ENCODE peak calls at places on chromosomes 2 and 18, in four cellular contexts. One of them, this sample, is unnamed.

GRCh38 chr2:117523267-117523666 is 291.2 kb upstream of the DDX18 start:
- DNase-seq in IMR-90: no peak
- DNase-seq in H1: no peak
- DNase-seq in mesendoderm: no peak
- DNase-seq in this sample: no peak

GRCh38 chr2:33395660-33396249 is 80.7 kb upstream of the RASGRP3 start:
- DNase-seq in mesendoderm: peak; percentile 58
- DNase-seq in IMR-90: peak; percentile 59
- DNase-seq in H1: peak; percentile 64
- DNase-seq in this sample: no peak

GRCh38 chr2:56580242-56580641 is 396.5 kb downstream of the CCDC85A start:
- DNase-seq in IMR-90: peak; percentile 19
- DNase-seq in H1: no peak
- DNase-seq in mesendoderm: no peak
- DNase-seq in this sample: no peak

GRCh38 chr2:68796306-68796905 is 61.8 kb downstream of the ARHGAP25 start:
- DNase-seq in mesendoderm: no peak
- DNase-seq in H1: no peak
- DNase-seq in IMR-90: peak; percentile 18
- DNase-seq in this sample: no peak

GRCh38 chr2:32502941-32503340 is 124.9 kb upstream of the TTC27 start:
- DNase-seq in H1: no peak
- DNase-seq in IMR-90: no peak
- DNase-seq in mesendoderm: no peak
- DNase-seq in this sample: no peak

GRCh38 chr18:42242758-42243157 is 287.7 kb downstream of the PIK3C3 start:
- DNase-seq in H1: no peak
- DNase-seq in IMR-90: no peak
- DNase-seq in mesendoderm: no peak
- DNase-seq in this sample: no peak

GRCh38 chr18:12317664-12318333 is 9.8 kb downstream of the TUBB6 start:
- DNase-seq in H1: no peak
- DNase-seq in mesendoderm: no peak
- DNase-seq in IMR-90: peak; percentile 85
- DNase-seq in this sample: no peak

GRCh38 chr2:191571163-191571769 is 106.7 kb upstream of the NABP1 start:
- DNase-seq in mesendoderm: peak; percentile 64
- DNase-seq in IMR-90: peak; percentile 75
- DNase-seq in H1: no peak
- DNase-seq in this sample: no peak

GRCh38 chr2:75208738-75209137 is 9.4 kb upstream of the TACR1 start:
- DNase-seq in IMR-90: no peak
- DNase-seq in H1: no peak
- DNase-seq in mesendoderm: peak; percentile 52
- DNase-seq in this sample: no peak

GRCh38 chr2:105903051-105903674 is 158.5 kb downstream of the NCK2 start:
- DNase-seq in H1: no peak
- DNase-seq in IMR-90: no peak
- DNase-seq in mesendoderm: no peak
- DNase-seq in this sample: no peak

GRCh38 chr18:79608535-79608934 is 71.1 kb upstream of the CTDP1 start:
- DNase-seq in IMR-90: no peak
- DNase-seq in H1: no peak
- DNase-seq in mesendoderm: no peak
- DNase-seq in this sample: no peak

GRCh38 chr2:105772362-105772761 is 27.6 kb downstream of the NCK2 start:
- DNase-seq in H1: no peak
- DNase-seq in mesendoderm: no peak
- DNase-seq in IMR-90: no peak
- DNase-seq in this sample: no peak

GRCh38 chr2:208407667-208408066 is 1.1 kb downstream of the PTH2R start:
- DNase-seq in mesendoderm: peak; percentile 39
- DNase-seq in H1: no peak
- DNase-seq in IMR-90: peak; percentile 2
- DNase-seq in this sample: no peak

GRCh38 chr2:161913865-161914264 is 160.2 kb downstream of the DPP4 start:
- DNase-seq in H1: no peak
- DNase-seq in IMR-90: peak; percentile 24
- DNase-seq in mesendoderm: peak; percentile 53
- DNase-seq in this sample: no peak

GRCh38 chr2:194545978-194546377 is 1111.0 kb upstream of the SLC39A10 start:
- DNase-seq in IMR-90: no peak
- DNase-seq in mesendoderm: peak; percentile 8
- DNase-seq in H1: no peak
- DNase-seq in this sample: no peak

GRCh38 chr2:219496781-219497494 is 1.8 kb upstream of the GMPPA start:
- DNase-seq in H1: no peak
- DNase-seq in IMR-90: no peak
- DNase-seq in mesendoderm: no peak
- DNase-seq in this sample: no peak

GRCh38 chr18:79259218-79259617 is 136.5 kb upstream of the NFATC1 start:
- DNase-seq in IMR-90: no peak
- DNase-seq in H1: no peak
- DNase-seq in mesendoderm: no peak
- DNase-seq in this sample: no peak

GRCh38 chr2:73202156-73203054 is at the start of gene NOTO:
- DNase-seq in mesendoderm: peak; percentile 52
- DNase-seq in H1: peak; percentile 81
- DNase-seq in IMR-90: no peak
- DNase-seq in this sample: peak; percentile 76

GRCh38 chr2:10507106-10507505 is 59.0 kb upstream of the ODC1 start:
- DNase-seq in IMR-90: no peak
- DNase-seq in H1: peak; percentile 42
- DNase-seq in mesendoderm: no peak
- DNase-seq in this sample: no peak

GRCh38 chr2:23668756-23669304 is 258.1 kb downstream of the ATAD2B start:
- DNase-seq in H1: no peak
- DNase-seq in mesendoderm: no peak
- DNase-seq in IMR-90: no peak
- DNase-seq in this sample: no peak

GRCh38 chr18:25284861-25285574 is 66.9 kb downstream of the ZNF521 start:
- DNase-seq in IMR-90: peak; percentile 41
- DNase-seq in mesendoderm: peak; percentile 14
- DNase-seq in H1: no peak
- DNase-seq in this sample: no peak

GRCh38 chr2:53820711-53821110 is 33.9 kb downstream of the ERLEC1 start:
- DNase-seq in mesendoderm: no peak
- DNase-seq in IMR-90: peak; percentile 20
- DNase-seq in H1: no peak
- DNase-seq in this sample: no peak

GRCh38 chr2:44836916-44837315 is 104.6 kb upstream of the SIX3 start:
- DNase-seq in mesendoderm: no peak
- DNase-seq in H1: no peak
- DNase-seq in IMR-90: no peak
- DNase-seq in this sample: no peak

GRCh38 chr2:9573013-9573708 is 17.5 kb upstream of the ADAM17 start:
- DNase-seq in mesendoderm: peak; percentile 43
- DNase-seq in H1: no peak
- DNase-seq in IMR-90: peak; percentile 65
- DNase-seq in this sample: no peak

GRCh38 chr18:35750929-35751328 is 169.4 kb downstream of the GALNT1 start:
- DNase-seq in H1: no peak
- DNase-seq in mesendoderm: peak; percentile 11
- DNase-seq in IMR-90: no peak
- DNase-seq in this sample: no peak

GRCh38 chr18:11817229-11817628 is 34.0 kb upstream of the CHMP1B start:
- DNase-seq in H1: no peak
- DNase-seq in mesendoderm: no peak
- DNase-seq in IMR-90: no peak
- DNase-seq in this sample: no peak

GRCh38 chr2:25062461-25062860 is 20.6 kb downstream of the EFR3B start:
- DNase-seq in IMR-90: no peak
- DNase-seq in mesendoderm: no peak
- DNase-seq in H1: no peak
- DNase-seq in this sample: peak; percentile 37

GRCh38 chr18:80175451-80176235 is 66.6 kb downstream of the ADNP2 start:
- DNase-seq in mesendoderm: no peak
- DNase-seq in IMR-90: no peak
- DNase-seq in H1: no peak
- DNase-seq in this sample: no peak

GRCh38 chr18:68822926-68823325 is 25.0 kb downstream of the CCDC102B start:
- DNase-seq in H1: no peak
- DNase-seq in mesendoderm: peak; percentile 19
- DNase-seq in IMR-90: no peak
- DNase-seq in this sample: no peak

GRCh38 chr18:6118080-6118479 is 222.8 kb upstream of the TMEM200C start:
- DNase-seq in H1: no peak
- DNase-seq in IMR-90: no peak
- DNase-seq in mesendoderm: peak; percentile 3
- DNase-seq in this sample: no peak

GRCh38 chr2:21198637-21199036 is 74.9 kb downstream of the TDRD15 start:
- DNase-seq in IMR-90: no peak
- DNase-seq in mesendoderm: no peak
- DNase-seq in H1: no peak
- DNase-seq in this sample: no peak

GRCh38 chr18:54119524-54120019 is 104.9 kb downstream of the MBD2 start:
- DNase-seq in IMR-90: peak; percentile 59
- DNase-seq in H1: peak; percentile 54
- DNase-seq in mesendoderm: peak; percentile 75
- DNase-seq in this sample: peak; percentile 44

GRCh38 chr2:226759768-226760167 is 39.9 kb downstream of the IRS1 start:
- DNase-seq in H1: no peak
- DNase-seq in mesendoderm: no peak
- DNase-seq in IMR-90: no peak
- DNase-seq in this sample: no peak
- H3K4me1 ChIP-seq in H1: peaks cover 4% of the 10 kb centered on the region
- H3K4me1 ChIP-seq in mesendoderm: peaks cover 7% of the 10 kb centered on the region
- H3K4me1 ChIP-seq in IMR-90: peaks cover 28% of the 10 kb centered on the region
- H3K4me1 ChIP-seq in this sample: peaks cover 2% of the 10 kb centered on the region

GRCh38 chr2:124810132-124810531 is 785.0 kb downstream of the CNTNAP5 start:
- DNase-seq in H1: peak; percentile 45
- DNase-seq in IMR-90: peak; percentile 44
- DNase-seq in mesendoderm: peak; percentile 87
- DNase-seq in this sample: peak; percentile 59

GRCh38 chr2:124816007-124816406 is 790.9 kb downstream of the CNTNAP5 start:
- DNase-seq in H1: no peak
- DNase-seq in mesendoderm: no peak
- DNase-seq in IMR-90: no peak
- DNase-seq in this sample: no peak

DNA sequence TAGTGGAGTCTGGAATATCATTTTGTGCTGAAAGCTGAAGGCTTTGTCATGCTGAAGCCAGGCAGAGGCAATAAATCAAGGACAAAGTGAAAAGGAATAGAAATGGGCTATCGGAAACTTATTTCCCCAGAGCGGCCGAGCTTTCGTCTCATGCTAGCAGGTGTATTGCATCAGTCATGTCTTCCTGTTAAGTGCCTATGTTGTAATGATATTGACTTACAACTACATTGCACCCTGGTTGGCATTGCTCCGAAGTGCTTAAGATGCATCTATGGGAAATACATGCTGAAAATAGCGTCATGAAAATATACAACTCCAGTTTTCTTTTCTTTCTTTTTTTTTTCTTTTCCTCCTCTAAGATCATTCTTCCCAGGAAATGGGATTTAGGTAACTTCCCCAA is 790.3 kb downstream of the CNTNAP5 start:
- DNase-seq in mesendoderm: no peak
- DNase-seq in H1: no peak
- DNase-seq in IMR-90: no peak
- DNase-seq in this sample: no peak
- H3K56ac ChIP-seq in mesendoderm: no peak overlapping the region
- H3K56ac ChIP-seq in H1: no peak overlapping the region
- H3K56ac ChIP-seq in IMR-90: no peak overlapping the region
- H3K56ac ChIP-seq in this sample: no peak overlapping the region

DNA sequence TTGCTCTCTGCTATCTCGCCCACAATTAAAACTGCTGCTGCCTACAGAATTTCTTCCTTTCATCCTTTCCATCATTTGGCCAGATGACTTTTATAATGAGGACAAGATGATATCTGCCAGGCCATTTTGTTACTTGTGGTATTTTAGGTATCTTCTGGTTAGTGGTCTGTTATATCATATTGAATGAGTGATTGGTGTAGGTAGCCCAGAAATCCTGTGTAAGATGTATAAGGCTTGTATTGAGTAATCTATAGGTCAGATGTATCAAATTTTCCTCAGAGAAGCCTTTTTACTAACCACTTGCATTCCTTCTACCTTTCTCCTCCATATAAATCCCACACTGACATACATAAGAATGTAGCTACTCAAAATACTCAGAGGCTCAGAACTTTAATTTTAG is 118.3 kb downstream of the UBR3 start:
- DNase-seq in mesendoderm: no peak
- DNase-seq in H1: no peak
- DNase-seq in IMR-90: no peak
- DNase-seq in this sample: no peak
- H3K4me1 ChIP-seq in mesendoderm: no peaks in the 10 kb centered on the region
- H3K4me1 ChIP-seq in H1: no peaks in the 10 kb centered on the region
- H3K4me1 ChIP-seq in IMR-90: no peaks in the 10 kb centered on the region
- H3K4me1 ChIP-seq in this sample: no peaks in the 10 kb centered on the region

DNA sequence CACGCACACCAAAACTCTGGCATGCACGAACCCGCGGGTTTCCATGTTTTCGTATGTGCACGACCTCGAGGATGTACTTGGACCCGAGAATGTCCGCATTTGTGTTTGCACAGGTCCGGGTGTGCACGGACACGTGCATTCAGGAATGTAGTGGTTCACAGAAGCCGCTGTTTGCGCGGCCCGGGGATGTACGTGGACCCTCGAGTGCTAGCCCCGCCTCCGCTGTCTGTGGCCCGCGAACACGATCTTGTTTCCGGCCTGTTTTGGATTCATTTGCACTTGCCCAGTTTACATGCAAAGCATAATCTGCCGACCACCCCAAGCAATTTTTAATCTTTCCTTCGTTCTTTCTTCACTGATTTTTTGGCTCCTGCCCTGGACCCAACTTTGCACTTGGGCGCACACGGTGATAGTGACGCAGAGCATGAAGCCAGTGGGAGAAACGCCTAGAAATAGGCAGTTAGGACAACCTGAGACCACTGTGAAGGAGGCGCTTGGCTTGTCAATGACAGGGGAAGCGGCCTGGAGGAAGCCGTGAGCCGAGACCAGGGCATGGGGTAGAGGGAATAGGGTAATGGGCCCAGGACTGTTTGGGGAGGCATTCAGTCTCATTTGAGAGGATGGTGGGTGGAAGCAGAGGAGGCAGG is 45.4 kb upstream of the PTMA start:
- DNase-seq in H1: no peak
- DNase-seq in mesendoderm: no peak
- DNase-seq in IMR-90: no peak
- DNase-seq in this sample: no peak
- H3K56ac ChIP-seq in H1: no peak overlapping the region
- H3K56ac ChIP-seq in mesendoderm: peak overlapping the region; percentile 85
- H3K56ac ChIP-seq in IMR-90: no peak overlapping the region
- H3K56ac ChIP-seq in this sample: no peak overlapping the region

GRCh38 chr18:46622451-46622850 is 34.6 kb downstream of the LOXHD1 start:
- DNase-seq in mesendoderm: no peak
- DNase-seq in IMR-90: no peak
- DNase-seq in H1: peak; percentile 33
- DNase-seq in this sample: no peak

GRCh38 chr18:46621871-46622270 is 35.1 kb downstream of the LOXHD1 start:
- DNase-seq in IMR-90: no peak
- DNase-seq in mesendoderm: peak; percentile 37
- DNase-seq in H1: peak; percentile 35
- DNase-seq in this sample: no peak

GRCh38 chr18:46622999-46623398 is 34.0 kb downstream of the LOXHD1 start:
- DNase-seq in H1: no peak
- DNase-seq in mesendoderm: peak; percentile 20
- DNase-seq in IMR-90: peak; percentile 15
- DNase-seq in this sample: no peak

GRCh38 chr18:46619559-46619958 is 37.5 kb downstream of the LOXHD1 start:
- DNase-seq in IMR-90: no peak
- DNase-seq in H1: no peak
- DNase-seq in mesendoderm: no peak
- DNase-seq in this sample: no peak

GRCh38 chr18:46621111-46621766 is 35.8 kb downstream of the LOXHD1 start:
- DNase-seq in IMR-90: no peak
- DNase-seq in mesendoderm: no peak
- DNase-seq in H1: peak; percentile 26
- DNase-seq in this sample: no peak
- H3K4me1 ChIP-seq in IMR-90: no peaks in the 10 kb centered on the region
- H3K4me1 ChIP-seq in mesendoderm: no peaks in the 10 kb centered on the region
- H3K4me1 ChIP-seq in H1: peaks cover 3% of the 10 kb centered on the region
- H3K4me1 ChIP-seq in this sample: no peaks in the 10 kb centered on the region

This sample was measured in H9.